ENCODE peak calls at places on chromosomes 2 and 18, in six cellular contexts. P, U, I, Q, V and H are unnamed samples.

GRCh38 chr18:49335677-49336076 is 124.8 kb downstream of the DYM start:
- DNase-seq in P (no peak), U (no peak), I (peak; percentile 16), Q (no peak), V (peak; percentile 7), H (no peak)

GRCh38 chr2:61792355-61792754 is 61.5 kb downstream of the FAM161A start:
- DNase-seq in P (no peak), U (no peak), I (no peak), Q (no peak), V (no peak), H (no peak)

GRCh38 chr2:148876589-148877402 is 1.8 kb downstream of the KIF5C start:
- DNase-seq in P (peak; percentile 91), U (no peak), I (peak; percentile 55), Q (peak; percentile 58), V (no peak), H (no peak)

GRCh38 chr18:46345181-46345465 is 240.9 kb downstream of the HAUS1 start:
- DNase-seq in P (no peak), U (no peak), I (no peak), Q (no peak), V (no peak), H (no peak)

GRCh38 chr2:205764502-205764815 is 82.2 kb downstream of the NRP2 start:
- DNase-seq in P (no peak), U (no peak), I (no peak), Q (no peak), V (no peak), H (no peak)

GRCh38 chr2:47093626-47094025 is 61.5 kb downstream of the STPG4 start:
- DNase-seq in P (no peak), U (no peak), I (no peak), Q (no peak), V (no peak), H (peak; percentile 39)

GRCh38 chr2:11876436-11876835 is 130.0 kb downstream of the LPIN1 start:
- DNase-seq in P (no peak), U (no peak), I (no peak), Q (no peak), V (no peak), H (no peak)

GRCh38 chr2:121804340-121804739 is 48.9 kb downstream of the TSN start:
- DNase-seq in P (peak; percentile 69), U (peak; percentile 6), I (no peak), Q (no peak), V (no peak), H (no peak)

GRCh38 chr2:23387221-23387550 is 2.2 kb downstream of the KLHL29 start:
- DNase-seq in P (no peak), U (no peak), I (no peak), Q (no peak), V (no peak), H (no peak)
- H3K4me3 ChIP-seq in P (peak overlapping the region; percentile 60), U (peak overlapping the region; percentile 72), I (peak overlapping the region; percentile 17), Q (peak overlapping the region; percentile 34), V (peak overlapping the region; percentile 73), H (peak overlapping the region; percentile 59)

DNA sequence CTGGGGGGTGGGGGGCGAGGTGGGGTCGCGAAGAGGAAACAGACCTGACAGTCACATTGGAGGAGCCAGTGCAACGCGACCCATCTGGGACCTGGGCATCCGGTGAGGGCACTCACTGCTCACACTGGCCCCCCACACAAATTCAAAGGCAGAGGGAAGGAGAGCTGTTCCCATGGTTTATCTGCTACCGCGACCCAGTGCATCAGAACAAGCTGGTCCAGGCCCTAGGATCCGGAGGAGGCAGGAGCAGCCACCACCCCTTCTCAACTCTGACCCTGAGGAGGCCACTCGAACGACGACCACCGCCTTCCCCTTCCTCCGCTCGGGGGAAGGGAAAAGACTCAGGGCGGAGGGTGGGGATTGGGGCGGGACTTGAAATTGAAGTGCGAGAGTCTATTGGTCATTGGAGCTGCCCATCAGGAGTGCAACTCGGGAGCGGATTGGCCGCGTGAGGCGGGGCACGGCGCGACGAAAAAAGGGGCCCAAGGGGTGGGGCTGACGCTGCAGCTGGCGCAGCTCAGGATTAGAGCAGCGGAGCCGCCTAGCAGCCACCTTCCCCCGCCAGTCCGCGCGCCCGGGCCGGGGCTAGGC is at the start of gene CDK5R2:
- DNase-seq in P (peak; percentile 99), U (peak; percentile 88), I (peak; percentile 94), Q (peak; percentile 53), V (peak; percentile 88), H (peak; percentile 82)
- H3K4me3 ChIP-seq in P (peak within 1 kb of the TSS; percentile 72), U (peak within 1 kb of the TSS; percentile 53), I (peak within 1 kb of the TSS; percentile 52), Q (no peak within 1 kb of the TSS), V (peak within 1 kb of the TSS; percentile 64), H (peak within 1 kb of the TSS; percentile 40)

GRCh38 chr18:22348521-22349316 is 69.0 kb downstream of the CTAGE1 start:
- DNase-seq in P (peak; percentile 85), U (peak; percentile 47), I (peak; percentile 62), Q (peak; percentile 18), V (peak; percentile 18), H (peak; percentile 86)

GRCh38 chr18:22349966-22350365 is 67.7 kb downstream of the CTAGE1 start:
- DNase-seq in P (no peak), U (no peak), I (no peak), Q (no peak), V (no peak), H (peak; percentile 71)

GRCh38 chr18:22347624-22348511 is 69.8 kb downstream of the CTAGE1 start:
- DNase-seq in P (no peak), U (no peak), I (peak; percentile 38), Q (peak; percentile 45), V (no peak), H (peak; percentile 53)

GRCh38 chr18:22346968-22347611 is 70.6 kb downstream of the CTAGE1 start:
- DNase-seq in P (peak; percentile 78), U (peak; percentile 53), I (peak; percentile 21), Q (no peak), V (no peak), H (peak; percentile 56)

GRCh38 chr18:22349317-22349898 is 68.3 kb downstream of the CTAGE1 start:
- DNase-seq in P (no peak), U (no peak), I (no peak), Q (no peak), V (no peak), H (peak; percentile 92)
- H3K4me3 ChIP-seq in P (peak overlapping the region; percentile 46), U (peak overlapping the region; percentile 46), I (no peak overlapping the region), Q (peak overlapping the region; percentile 52), V (no peak overlapping the region), H (peak overlapping the region; percentile 58)

GRCh38 chr2:159012142-159012541 is 43.7 kb downstream of the TANC1 start:
- DNase-seq in P (no peak), U (peak; percentile 25), I (no peak), Q (no peak), V (no peak), H (no peak)

GRCh38 chr2:159010340-159010739 is 41.9 kb downstream of the TANC1 start:
- DNase-seq in P (peak; percentile 37), U (peak; percentile 75), I (no peak), Q (no peak), V (peak; percentile 47), H (peak; percentile 64)

GRCh38 chr2:159010963-159011362 is 42.5 kb downstream of the TANC1 start:
- DNase-seq in P (no peak), U (peak; percentile 57), I (no peak), Q (no peak), V (no peak), H (peak; percentile 58)

GRCh38 chr2:159013103-159013502 is 44.7 kb downstream of the TANC1 start:
- DNase-seq in P (no peak), U (no peak), I (no peak), Q (no peak), V (no peak), H (no peak)

GRCh38 chr2:159009940-159010339 is 41.5 kb downstream of the TANC1 start:
- DNase-seq in P (no peak), U (no peak), I (no peak), Q (no peak), V (no peak), H (no peak)
- H3K4me3 ChIP-seq in P (no peak overlapping the region), U (no peak overlapping the region), I (no peak overlapping the region), Q (no peak overlapping the region), V (no peak overlapping the region), H (no peak overlapping the region)

GRCh38 chr2:71156531-71156930 is 26.1 kb downstream of the MPHOSPH10 start:
- DNase-seq in P (no peak), U (peak; percentile 13), I (no peak), Q (no peak), V (no peak), H (peak; percentile 42)

GRCh38 chr2:71154279-71154678 is 23.8 kb downstream of the MPHOSPH10 start:
- DNase-seq in P (no peak), U (no peak), I (no peak), Q (no peak), V (no peak), H (no peak)

GRCh38 chr2:71154798-71155197 is 24.4 kb downstream of the MPHOSPH10 start:
- DNase-seq in P (peak; percentile 74), U (no peak), I (peak; percentile 53), Q (no peak), V (peak; percentile 73), H (no peak)

GRCh38 chr2:71155846-71156245 is 25.4 kb downstream of the MPHOSPH10 start:
- DNase-seq in P (no peak), U (no peak), I (no peak), Q (no peak), V (no peak), H (no peak)

DNA sequence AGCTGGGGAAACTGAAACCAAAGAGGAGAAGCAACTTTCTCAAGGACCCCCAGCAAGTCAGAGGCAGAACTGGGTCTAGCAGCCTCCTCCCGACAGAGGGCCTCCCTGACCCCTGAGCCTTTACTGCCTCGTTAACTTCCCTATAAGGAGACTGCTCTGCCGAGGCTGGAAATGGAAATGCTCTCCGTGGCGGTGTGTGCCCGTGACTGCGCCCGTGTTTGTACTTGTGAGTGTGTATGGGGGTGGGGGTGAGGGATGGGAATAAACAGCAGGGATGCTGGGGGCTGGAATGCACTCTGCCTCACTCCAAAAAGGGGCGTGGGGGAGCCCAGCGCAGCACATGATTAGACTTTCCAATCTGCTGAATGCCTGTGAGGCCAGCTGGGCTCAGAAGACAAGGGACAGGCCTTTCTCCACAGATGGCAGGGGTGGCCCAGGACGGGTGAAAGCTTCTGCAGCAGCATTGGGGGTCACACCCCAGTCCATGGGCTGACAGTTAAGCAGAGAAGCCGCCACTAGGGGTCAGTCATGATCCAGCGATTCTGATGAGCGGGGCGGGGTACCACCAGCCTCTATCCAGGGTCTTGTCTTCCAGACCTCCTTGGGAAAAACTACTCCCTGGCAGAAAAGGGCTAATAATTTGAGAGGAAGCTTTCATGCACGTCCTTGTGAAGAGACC is 26.8 kb downstream of the MPHOSPH10 start:
- DNase-seq in P (peak; percentile 91), U (peak; percentile 42), I (peak; percentile 77), Q (peak; percentile 27), V (peak; percentile 46), H (peak; percentile 25)
- H3K4me3 ChIP-seq in P (no peak overlapping the region), U (peak overlapping the region; percentile 36), I (no peak overlapping the region), Q (no peak overlapping the region), V (no peak overlapping the region), H (peak overlapping the region; percentile 41)

DNA sequence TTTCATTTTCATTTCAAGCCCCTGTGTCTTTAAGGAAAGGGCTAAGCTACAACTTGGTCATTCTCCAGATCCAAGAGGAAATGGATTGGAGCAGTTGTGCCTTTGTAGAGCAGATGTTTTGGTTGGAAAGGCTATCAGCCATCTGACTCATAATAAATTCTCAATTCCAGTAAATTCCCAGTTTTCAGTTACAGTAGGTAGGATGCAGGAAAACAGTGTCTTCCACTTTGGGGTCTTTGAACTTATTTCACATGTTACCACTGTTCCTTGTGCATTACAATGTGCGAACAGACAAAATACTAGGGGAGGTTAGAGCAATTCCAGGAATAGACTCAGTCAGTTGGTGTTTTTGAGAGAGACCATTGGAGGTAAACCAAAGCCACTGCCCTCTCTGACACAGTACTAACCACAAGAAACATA is 211.9 kb downstream of the BABAM2 start:
- DNase-seq in P (no peak), U (peak; percentile 81), I (no peak), Q (no peak), V (no peak), H (peak; percentile 63)
- H3K4me3 ChIP-seq in P (no peak overlapping the region), U (no peak overlapping the region), I (no peak overlapping the region), Q (no peak overlapping the region), V (no peak overlapping the region), H (no peak overlapping the region)